ENCODE peak calls at places on chromosome 4, in four cellular contexts. N, L, Q and B are unnamed samples.

GRCh38 chr4:10096201-10096975 is 20.2 kb downstream of the WDR1 start:
- DNase-seq in N (peak; percentile 75), L (peak; percentile 60), Q (no peak), B (no peak)

GRCh38 chr4:102564399-102564921 is 63.3 kb downstream of the NFKB1 start:
- DNase-seq in N (no peak), L (peak; percentile 91), Q (no peak), B (no peak)

GRCh38 chr4:104352211-104352610 is 142.5 kb downstream of the CXXC4 start:
- DNase-seq in N (no peak), L (no peak), Q (peak; percentile 4), B (peak; percentile 10)

GRCh38 chr4:139014391-139015268 is 951 bp upstream of the NOCT start:
- DNase-seq in N (peak; percentile 54), L (peak; percentile 32), Q (peak; percentile 64), B (no peak)

GRCh38 chr4:61531188-61531587 is 331.1 kb downstream of the ADGRL3 start:
- DNase-seq in N (no peak), L (no peak), Q (peak; percentile 34), B (no peak)

GRCh38 chr4:110631582-110632505 is 9.0 kb upstream of the PITX2 start:
- DNase-seq in N (peak; percentile 72), L (no peak), Q (peak; percentile 54), B (no peak)

GRCh38 chr4:119525005-119525749 is 103.4 kb downstream of the PDE5A start:
- DNase-seq in N (no peak), L (no peak), Q (peak; percentile 81), B (no peak)

GRCh38 chr4:76430519-76431388 is 4.3 kb upstream of the SHROOM3 start:
- DNase-seq in N (peak; percentile 55), L (no peak), Q (peak; percentile 51), B (peak; percentile 37)

GRCh38 chr4:602559-602942 is 22.8 kb upstream of the PDE6B start:
- DNase-seq in N (peak; percentile 68), L (no peak), Q (peak; percentile 60), B (peak; percentile 80)

GRCh38 chr4:104967034-104967401 is 179.7 kb upstream of the TET2 start:
- DNase-seq in N (no peak), L (no peak), Q (no peak), B (no peak)

GRCh38 chr4:72886602-72887001 is 182.9 kb downstream of the COX18 start:
- DNase-seq in N (no peak), L (no peak), Q (no peak), B (no peak)

GRCh38 chr4:181645489-181645888 is 597.7 kb upstream of the TENM3 start:
- DNase-seq in N (no peak), L (no peak), Q (no peak), B (no peak)

GRCh38 chr4:123588631-123589223 is 192.1 kb downstream of the SPRY1 start:
- DNase-seq in N (peak; percentile 23), L (peak; percentile 84), Q (peak; percentile 86), B (peak; percentile 20)

GRCh38 chr4:26235500-26235899 is 85.3 kb upstream of the RBPJ start:
- DNase-seq in N (no peak), L (no peak), Q (no peak), B (no peak)

GRCh38 chr4:55866290-55866907 is 13.0 kb downstream of the EXOC1 start:
- DNase-seq in N (peak; percentile 77), L (peak; percentile 15), Q (no peak), B (no peak)

GRCh38 chr4:52244103-52244772 is 193.1 kb downstream of the SPATA18 start:
- DNase-seq in N (no peak), L (no peak), Q (no peak), B (no peak)

GRCh38 chr4:23720556-23720955 is 169.3 kb downstream of the PPARGC1A start:
- DNase-seq in N (no peak), L (no peak), Q (no peak), B (no peak)

GRCh38 chr4:126405369-126405982 is 1090.7 kb downstream of the FAT4 start:
- DNase-seq in N (no peak), L (no peak), Q (peak; percentile 6), B (peak; percentile 8)

GRCh38 chr4:43453058-43453457 is 560.5 kb downstream of the GRXCR1 start:
- DNase-seq in N (no peak), L (no peak), Q (no peak), B (no peak)
- TF ChIP-seq FOXK2 in N (no peak), L (no peak), Q (no peak), B (no peak)

DNA sequence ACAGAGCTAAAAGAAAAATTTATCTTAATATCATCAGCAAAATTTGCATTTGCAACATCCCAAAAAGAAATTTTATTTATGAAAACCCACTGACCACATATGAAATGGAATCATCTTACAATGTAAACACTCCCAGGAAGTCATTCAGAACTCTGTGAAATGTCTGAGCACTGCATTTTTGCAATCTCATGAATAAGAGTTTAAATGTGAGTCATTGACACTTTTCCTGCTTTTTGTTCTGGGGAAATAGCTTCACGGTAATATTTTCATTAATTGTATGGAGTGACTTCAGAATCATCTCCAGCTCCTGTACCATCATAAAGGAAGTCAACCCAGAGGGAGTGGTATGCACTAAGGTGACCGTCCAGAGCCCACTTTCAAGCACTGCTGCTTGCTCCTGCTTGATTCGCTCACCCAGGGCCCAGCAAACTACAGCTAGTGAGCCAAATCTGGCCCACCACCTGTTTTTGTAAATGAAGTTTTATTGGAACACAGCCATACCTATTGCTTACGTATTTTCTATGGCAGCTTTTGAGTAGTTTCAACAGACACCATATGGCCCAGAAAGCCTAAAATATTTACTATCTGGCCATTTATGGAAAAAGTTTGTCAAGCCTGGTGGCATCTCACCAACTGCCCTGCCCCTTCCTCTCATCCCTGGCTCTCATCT is 17.3 kb downstream of the EDNRA start:
- DNase-seq in N (no peak), L (no peak), Q (no peak), B (no peak)
- TF ChIP-seq SP1 in N (no peak), L (no peak), Q (no peak), B (no peak)

DNA sequence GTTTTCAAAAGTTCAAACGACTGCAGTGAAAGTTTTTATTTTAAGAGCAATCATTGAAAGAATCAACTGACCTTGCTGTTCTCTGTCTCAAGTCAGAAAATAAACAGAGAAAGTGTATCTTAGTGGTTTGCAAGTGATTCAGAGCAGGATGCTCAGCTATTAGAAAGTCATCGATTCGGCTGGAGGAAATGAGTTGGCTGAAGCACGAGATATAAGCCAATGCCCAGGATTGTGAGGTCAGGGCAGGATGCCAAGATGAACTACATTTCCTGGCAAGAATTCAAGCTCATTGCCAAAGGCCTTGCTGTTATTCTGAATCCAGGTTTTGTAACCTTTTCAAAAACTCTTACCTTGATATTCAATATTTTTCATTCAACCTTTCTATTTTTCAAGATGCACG is 541.4 kb upstream of the BOD1L1 start:
- DNase-seq in N (no peak), L (peak; percentile 53), Q (no peak), B (no peak)
- TF ChIP-seq FOXK2 in N (no peak), L (no peak), Q (no peak), B (no peak)

DNA sequence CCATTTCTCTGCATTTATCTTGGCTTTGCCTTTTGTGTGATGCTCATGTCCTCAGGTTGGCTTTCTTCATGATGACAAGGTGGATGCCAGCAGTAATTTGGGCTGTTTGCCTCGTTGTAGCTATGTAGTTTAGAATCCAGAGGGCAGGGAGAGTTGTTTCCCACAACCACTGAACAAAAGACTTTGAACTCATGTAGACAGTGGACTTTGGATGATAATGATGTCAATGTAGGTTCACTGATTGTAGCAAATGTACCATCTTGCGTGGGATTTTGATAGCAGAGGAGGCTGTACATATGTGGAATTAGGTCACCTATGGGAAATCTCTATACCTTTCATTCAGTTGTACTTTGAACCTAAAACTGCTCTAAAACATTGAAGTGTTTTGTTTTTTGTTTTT is 41.3 kb downstream of the MND1 start:
- DNase-seq in N (no peak), L (no peak), Q (peak; percentile 35), B (no peak)
- TF ChIP-seq SP1 in N (no peak), L (no peak), Q (no peak), B (no peak)

GRCh38 chr4:42706086-42706485 is 49.2 kb upstream of the ATP8A1 start:
- DNase-seq in N (no peak), L (no peak), Q (no peak), B (no peak)
- TF ChIP-seq FOXK2 in N (no peak), L (no peak), Q (no peak), B (no peak)

DNA sequence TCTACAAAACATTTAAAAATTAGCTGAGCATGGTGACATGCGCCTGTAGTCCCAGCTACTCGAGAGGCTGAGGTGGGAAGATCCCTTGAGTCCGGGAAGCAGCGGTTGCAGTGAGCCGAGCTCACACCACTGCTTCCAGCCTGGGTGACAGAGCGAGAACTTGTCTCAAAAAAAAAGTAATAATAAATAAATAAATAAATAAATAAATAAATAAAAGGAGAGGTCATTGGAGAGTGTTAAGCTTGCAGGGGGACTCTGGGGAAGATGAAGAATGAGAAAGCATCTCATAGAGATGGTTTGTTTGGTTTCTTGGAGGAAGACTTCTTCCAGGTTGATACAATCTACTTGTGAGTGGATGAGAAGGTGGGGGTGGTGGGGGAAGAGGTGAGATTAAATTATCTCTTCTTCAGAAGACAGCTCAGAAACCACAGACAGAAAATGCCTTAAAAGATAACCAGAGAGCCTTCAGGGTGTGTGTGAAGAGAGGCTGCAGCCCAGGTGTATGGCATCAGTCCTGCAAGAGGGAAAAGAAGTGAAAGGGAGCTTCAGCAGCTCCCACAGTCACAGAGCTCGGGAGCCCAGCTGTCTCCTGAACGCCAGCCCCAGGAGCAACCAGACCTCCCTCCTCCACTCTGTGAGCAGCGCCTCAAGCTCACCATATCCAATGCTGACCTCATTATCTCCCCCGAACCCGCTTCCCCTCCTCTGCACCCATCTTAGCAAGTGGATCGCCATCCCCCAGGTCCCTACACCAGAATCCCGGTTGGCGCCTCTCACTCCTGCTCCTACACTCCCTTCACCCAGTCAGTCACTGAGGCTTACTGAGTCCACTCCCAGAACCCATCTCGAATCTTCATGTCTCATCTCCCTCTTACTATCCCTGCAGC is 48.2 kb downstream of the RBM47 start:
- DNase-seq in N (peak; percentile 12), L (no peak), Q (no peak), B (no peak)
- TF ChIP-seq SP1 in N (no peak), L (no peak), Q (no peak), B (no peak)

GRCh38 chr4:174230148-174230547 is 53.3 kb downstream of the FBXO8 start:
- DNase-seq in N (no peak), L (no peak), Q (no peak), B (no peak)

GRCh38 chr4:174236359-174236758 is 47.1 kb downstream of the FBXO8 start:
- DNase-seq in N (no peak), L (no peak), Q (peak; percentile 21), B (no peak)

GRCh38 chr4:174225247-174226054 is 58.0 kb downstream of the FBXO8 start:
- DNase-seq in N (peak; percentile 22), L (no peak), Q (no peak), B (peak; percentile 39)

GRCh38 chr4:174228988-174229387 is 54.5 kb downstream of the FBXO8 start:
- DNase-seq in N (no peak), L (no peak), Q (no peak), B (no peak)

GRCh38 chr4:174230680-174231079 is 52.8 kb downstream of the FBXO8 start:
- DNase-seq in N (no peak), L (no peak), Q (no peak), B (no peak)
- TF ChIP-seq FOXK2 in N (no peak), L (no peak), Q (no peak), B (no peak)